ENCODE peak calls at places on chromosomes 5 and 9, in four cellular contexts. T is stimulated activated naive B cell treated with anti-CD40 and anti-IgM and Interleukin-4, amounts not matched to agents 10 μg/mL and 1 μg/mL and 100 μg/mL, for 72 hours; B is activated T-helper 17 cell treated with anti-CD3 and anti-CD28 coated beads, Interleukin-2, amount 50 U/mL, for 72 hours; N is sciatic nerve. Z is an unnamed sample.

GRCh38 chr5:52822437-52822836 is 34.7 kb downstream of the ITGA1 start:
- ATAC-seq in T (no peak), B (no peak), N (peak), Z (peak)

GRCh38 chr9:33140406-33141360 is 26.5 kb downstream of the B4GALT1 start:
- ATAC-seq in B (peak), N (peak), T (peak), Z (peak)

GRCh38 chr9:72315089-72315509 is 49.9 kb downstream of the ZFAND5 start:
- ATAC-seq in B (no peak), N (peak), T (peak), Z (peak)

GRCh38 chr5:157290981-157291711 is 25.2 kb downstream of the CYFIP2 start:
- ATAC-seq in T (peak), B (peak), N (no peak), Z (no peak)

GRCh38 chr5:90570034-90570433 is 11.4 kb downstream of the ADGRV1 start:
- ATAC-seq in N (no peak), T (no peak), B (no peak), Z (no peak)

GRCh38 chr5:176714067-176714466 is 66.8 kb downstream of the TSPAN17 start:
- ATAC-seq in B (no peak), N (no peak), T (no peak), Z (no peak)

GRCh38 chr5:145775893-145776444 is 59.2 kb downstream of the PRELID2 start:
- ATAC-seq in T (no peak), B (no peak), N (peak), Z (peak)

GRCh38 chr5:52051759-52052158 is 668.5 kb downstream of the ISL1 start:
- ATAC-seq in B (no peak), T (no peak), N (no peak), Z (no peak)

GRCh38 chr5:180395540-180396274 is 42.6 kb upstream of the GFPT2 start:
- ATAC-seq in B (no peak), T (no peak), N (no peak), Z (no peak)

GRCh38 chr5:92944903-92945629 is 636.0 kb downstream of the NR2F1-AS1 start:
- ATAC-seq in N (peak), T (no peak), B (no peak), Z (no peak)

GRCh38 chr9:92850898-92851297 is 26.9 kb downstream of the ZNF484 start:
- ATAC-seq in B (no peak), N (no peak), T (no peak), Z (no peak)

Z was measured in gastroesophageal sphincter.